ENCODE peak calls at places on chromosomes 13 and 19, in five cellular contexts. X, Y, Z, W and U are unnamed samples.

GRCh38 chr19:3480383-3481091 is at the start of gene SMIM24:
- DNase-seq in X (no peak), W (no peak), Z (no peak), Y (no peak), U (no peak)

GRCh38 chr19:18340990-18341868 is 831 bp downstream of the PGPEP1 start:
- DNase-seq in W (peak), Y (no peak), X (no peak), Z (peak), U (peak)

GRCh38 chr13:114148521-114148855 is 16.1 kb upstream of the RASA3 start:
- DNase-seq in Z (peak), X (no peak), W (no peak), Y (no peak), U (no peak)

GRCh38 chr19:53961523-53962345 is 1.0 kb upstream of the CACNG8 start:
- DNase-seq in X (no peak), Y (no peak), W (no peak), Z (no peak), U (no peak)

GRCh38 chr13:44013666-44014291 is 134.1 kb downstream of the LACC1 start:
- DNase-seq in W (no peak), Y (no peak), X (peak), Z (no peak), U (peak)

GRCh38 chr19:35695895-35696422 is 8.4 kb upstream of the ZBTB32 start:
- DNase-seq in Y (no peak), W (no peak), Z (no peak), X (no peak), U (no peak)

GRCh38 chr19:17686592-17687042 is 1.5 kb downstream of the UNC13A start:
- DNase-seq in Y (peak), W (no peak), X (no peak), Z (peak), U (no peak)

GRCh38 chr19:18763674-18764590 is 27.2 kb downstream of the COMP start:
- DNase-seq in W (no peak), Z (no peak), Y (no peak), X (peak), U (peak)

GRCh38 chr19:19488041-19488874 is 27.1 kb downstream of the TSSK6 start:
- DNase-seq in Z (peak), W (no peak), X (no peak), Y (no peak), U (no peak)

GRCh38 chr13:87089391-87089790 is 581.8 kb upstream of the SLITRK5 start:
- DNase-seq in Z (no peak), X (peak), W (no peak), Y (no peak), U (peak)

GRCh38 chr13:41788552-41788951 is 172.4 kb downstream of the VWA8 start:
- DNase-seq in W (no peak), Z (peak), Y (no peak), X (no peak), U (no peak)

GRCh38 chr19:55156202-55157063 is 1.1 kb downstream of the TNNI3 start:
- DNase-seq in W (no peak), Z (no peak), Y (peak), X (no peak), U (no peak)

GRCh38 chr13:103878891-103879605 is 812.8 kb upstream of the SLC10A2 start:
- DNase-seq in W (no peak), Z (no peak), X (no peak), Y (no peak), U (no peak)

GRCh38 chr19:46076951-46077814 is 36.4 kb upstream of the IGFL4 start:
- DNase-seq in W (peak), X (no peak), Z (peak), Y (peak), U (peak)

GRCh38 chr19:18650468-18651001 is 13.7 kb downstream of the KLHL26 start:
- DNase-seq in X (peak), W (peak), Y (no peak), Z (no peak), U (peak)

GRCh38 chr19:7856679-7857663 is 17.2 kb downstream of the PRR36 start:
- DNase-seq in Z (no peak), Y (no peak), W (no peak), X (no peak), U (no peak)

GRCh38 chr13:37089495-37089894 is 16.0 kb downstream of the CSNK1A1L start:
- DNase-seq in Y (no peak), W (no peak), X (no peak), Z (no peak), U (no peak)

GRCh38 chr13:99859178-99860177 is 112.1 kb downstream of the ZIC5 start:
- DNase-seq in W (no peak), Z (no peak), Y (no peak), X (no peak), U (no peak)

GRCh38 chr13:80524447-80525215 is 183.7 kb upstream of the SPRY2 start:
- DNase-seq in X (no peak), Y (no peak), W (no peak), Z (no peak), U (no peak)

GRCh38 chr19:41232686-41233085 is 13.7 kb downstream of the AXL start:
- DNase-seq in X (no peak), Y (no peak), Z (no peak), W (no peak), U (no peak)

GRCh38 chr19:54273811-54274210 is 7.1 kb downstream of the LILRB2 start:
- DNase-seq in W (no peak), X (no peak), Y (no peak), Z (no peak), U (no peak)

GRCh38 chr13:28128030-28128429 is 10.3 kb upstream of the PAN3 start:
- DNase-seq in Y (no peak), Z (no peak), W (no peak), X (no peak), U (no peak)

GRCh38 chr13:23411220-23411619 is 22.3 kb downstream of the SACS start:
- DNase-seq in Z (no peak), W (no peak), Y (no peak), X (no peak), U (no peak)

GRCh38 chr13:71254384-71254783 is 612.6 kb downstream of the DACH1 start:
- DNase-seq in W (no peak), X (no peak), Y (no peak), Z (no peak), U (no peak)

GRCh38 chr13:98324105-98324504 is 147.0 kb upstream of the RNF113B start:
- DNase-seq in Y (no peak), X (no peak), Z (no peak), W (no peak), U (peak)

GRCh38 chr19:30425885-30426838 is 54.0 kb downstream of the ZNF536 start:
- DNase-seq in W (no peak), Z (no peak), X (no peak), Y (no peak), U (no peak)

GRCh38 chr13:80371840-80372509 is 31.0 kb upstream of the SPRY2 start:
- DNase-seq in Z (no peak), X (no peak), Y (no peak), W (no peak), U (no peak)

DNA sequence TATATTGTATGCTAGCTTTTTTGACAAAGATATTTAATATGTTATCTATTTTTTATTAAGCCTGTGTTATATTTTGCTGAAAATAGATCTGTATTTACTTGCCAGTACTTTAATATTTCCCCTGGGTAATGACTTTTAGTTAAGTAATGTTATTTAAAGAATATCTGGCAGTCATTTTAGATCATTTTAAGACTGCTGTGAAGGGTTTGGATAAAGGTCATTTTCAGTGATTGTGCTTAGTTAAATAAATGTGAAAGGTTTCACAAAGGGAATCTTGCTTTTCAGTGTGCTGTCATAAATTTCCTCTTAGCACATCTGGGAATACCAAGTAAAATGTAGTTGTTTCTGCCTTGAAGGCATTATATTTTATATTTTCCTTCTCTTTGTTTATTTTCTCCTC is 88.0 kb downstream of the MAB21L1 start:
- DNase-seq in W (no peak), X (no peak), Y (no peak), Z (no peak), U (peak)
- H3K4me3 ChIP-seq in W (no peak), X (no peak), Y (no peak), Z (no peak), U (no peak)

GRCh38 chr19:14649020-14649419 is 25.6 kb downstream of the ADGRE3 start:
- DNase-seq in X (no peak), Z (no peak), Y (no peak), W (no peak), U (no peak)

GRCh38 chr19:14650161-14650560 is 24.5 kb downstream of the ADGRE3 start:
- DNase-seq in Y (no peak), W (no peak), X (no peak), Z (no peak), U (no peak)

DNA sequence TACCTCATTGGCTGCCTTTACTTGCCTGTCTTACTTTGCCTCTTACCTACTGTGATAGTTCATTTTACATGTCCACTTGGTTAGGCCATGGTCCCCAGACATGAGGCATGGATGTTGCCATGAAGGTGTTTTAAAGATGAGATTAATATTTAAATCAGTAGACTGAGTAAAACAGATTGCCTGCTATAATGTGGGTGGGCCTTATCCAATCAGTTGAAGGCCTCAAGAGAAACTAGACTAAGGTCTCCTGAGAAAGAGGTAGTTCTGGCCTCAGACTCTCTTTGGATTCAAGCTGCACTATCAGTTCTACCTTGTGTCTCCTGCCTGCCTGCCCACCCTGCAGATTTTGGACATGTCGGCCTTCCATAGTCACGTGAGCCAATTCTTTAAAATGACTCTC is 26.1 kb downstream of the ADGRE3 start:
- DNase-seq in X (no peak), Z (no peak), Y (no peak), W (no peak), U (no peak)
- H3K4me3 ChIP-seq in X (no peak), Z (no peak), Y (no peak), W (no peak), U (no peak)

DNA sequence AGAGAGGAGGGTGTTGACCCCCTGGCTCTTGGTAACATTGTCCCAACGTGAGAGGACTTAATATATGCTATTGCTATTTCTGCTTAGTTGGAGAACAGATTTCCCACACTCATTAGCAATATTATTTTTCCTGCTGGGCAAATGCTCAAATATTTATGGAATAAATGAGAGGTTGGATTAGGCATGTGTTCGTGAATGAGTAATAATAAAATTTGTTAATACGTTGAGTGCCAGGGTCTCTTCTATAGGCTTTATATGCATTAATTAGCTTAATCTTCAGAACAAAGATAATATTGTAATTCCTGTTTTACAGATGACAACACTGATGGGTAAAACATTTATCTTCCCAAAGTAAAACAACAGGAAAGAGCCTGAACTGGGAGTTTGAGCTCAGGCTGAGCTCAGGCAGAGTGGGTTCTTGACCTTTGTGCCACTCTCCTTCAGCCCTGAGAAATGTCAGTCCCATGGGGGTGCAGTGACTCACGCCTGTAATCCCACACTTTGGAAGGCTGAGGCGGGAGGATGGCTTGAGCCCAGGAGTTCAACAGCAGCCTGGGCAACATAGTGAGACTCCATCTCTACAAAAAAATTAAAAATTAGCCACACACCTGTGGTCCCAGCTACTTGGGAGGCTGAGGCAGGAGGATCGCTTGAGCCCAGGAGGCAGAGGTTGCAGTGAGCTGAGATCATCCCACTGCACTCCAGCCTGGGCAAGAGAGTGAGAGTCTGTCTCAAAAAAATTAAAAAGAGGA is 1.2 kb downstream of the ZNF233 start:
- DNase-seq in Z (no peak), W (no peak), X (no peak), Y (no peak), U (no peak)
- H3K4me3 ChIP-seq in Z (no peak), W (no peak), X (no peak), Y (no peak), U (no peak)

GRCh38 chr19:29293736-29294342 is 80.9 kb upstream of the UQCRFS1 start:
- DNase-seq in W (no peak), Y (no peak), X (no peak), Z (peak), U (peak)
- H3K4me3 ChIP-seq in W (no peak), Y (no peak), X (no peak), Z (no peak), U (no peak)

DNA sequence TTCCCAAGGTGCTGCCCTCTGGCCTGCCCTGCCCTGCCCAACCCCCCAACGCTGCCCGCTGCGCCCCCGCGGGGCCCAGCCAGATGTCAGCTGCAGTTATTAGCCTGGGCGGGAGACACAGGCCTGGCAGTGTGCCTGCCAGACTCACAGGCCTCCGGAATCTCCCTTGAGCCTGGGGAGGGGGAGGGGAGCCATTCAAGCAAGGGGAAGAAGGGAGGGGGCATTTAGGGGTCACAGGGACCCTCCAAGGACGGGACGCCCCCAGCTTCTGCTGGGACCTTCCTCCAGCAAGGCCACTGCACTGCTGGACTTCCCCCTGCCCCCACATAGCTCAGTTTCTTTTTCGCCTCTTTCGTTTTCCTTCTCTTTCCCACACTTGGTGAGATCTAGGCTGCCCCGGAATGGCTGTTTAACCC is 2.6 kb upstream of the JUNB start:
- DNase-seq in W (peak), Z (peak), X (no peak), Y (no peak), U (peak)
- H3K4me3 ChIP-seq in W (peak), Z (peak), X (peak), Y (peak), U (peak)

GRCh38 chr19:1286859-1287621 is 1.4 kb downstream of the EFNA2 start:
- DNase-seq in Y (no peak), W (no peak), Z (no peak), X (no peak), U (no peak)

GRCh38 chr19:1284979-1285736 is 515 bp upstream of the EFNA2 start:
- DNase-seq in Y (no peak), W (no peak), Z (no peak), X (no peak), U (no peak)

GRCh38 chr19:1285737-1286360 is at the start of gene EFNA2:
- DNase-seq in W (no peak), X (no peak), Y (no peak), Z (no peak), U (no peak)

GRCh38 chr19:1287622-1288527 is 2.2 kb downstream of the EFNA2 start:
- DNase-seq in W (no peak), Z (no peak), Y (no peak), X (no peak), U (no peak)

DNA sequence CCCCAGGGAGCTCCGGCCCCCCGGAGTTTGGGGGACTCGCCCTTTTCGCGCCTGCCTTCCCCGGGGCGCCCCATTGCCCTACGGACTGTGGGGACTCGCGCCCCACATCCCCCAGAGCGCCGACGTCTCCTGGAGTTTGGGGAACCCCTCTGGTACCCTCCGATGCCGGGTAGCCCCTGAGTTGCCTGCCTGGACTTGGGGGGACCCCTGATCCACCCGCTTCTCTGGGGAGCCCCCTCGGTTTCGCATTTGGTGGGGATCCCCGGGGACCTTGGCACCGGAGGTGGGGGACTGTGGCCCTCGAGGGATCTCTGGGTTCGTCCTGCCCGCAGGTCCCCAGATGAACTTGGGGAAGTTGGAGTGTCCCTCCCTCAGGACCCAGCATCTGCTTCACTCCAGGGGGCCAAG is 782 bp downstream of the EFNA2 start:
- DNase-seq in Z (no peak), Y (no peak), W (no peak), X (no peak), U (no peak)
- H3K4me3 ChIP-seq in Z (no peak), Y (peak), W (no peak), X (no peak), U (no peak)

DNA sequence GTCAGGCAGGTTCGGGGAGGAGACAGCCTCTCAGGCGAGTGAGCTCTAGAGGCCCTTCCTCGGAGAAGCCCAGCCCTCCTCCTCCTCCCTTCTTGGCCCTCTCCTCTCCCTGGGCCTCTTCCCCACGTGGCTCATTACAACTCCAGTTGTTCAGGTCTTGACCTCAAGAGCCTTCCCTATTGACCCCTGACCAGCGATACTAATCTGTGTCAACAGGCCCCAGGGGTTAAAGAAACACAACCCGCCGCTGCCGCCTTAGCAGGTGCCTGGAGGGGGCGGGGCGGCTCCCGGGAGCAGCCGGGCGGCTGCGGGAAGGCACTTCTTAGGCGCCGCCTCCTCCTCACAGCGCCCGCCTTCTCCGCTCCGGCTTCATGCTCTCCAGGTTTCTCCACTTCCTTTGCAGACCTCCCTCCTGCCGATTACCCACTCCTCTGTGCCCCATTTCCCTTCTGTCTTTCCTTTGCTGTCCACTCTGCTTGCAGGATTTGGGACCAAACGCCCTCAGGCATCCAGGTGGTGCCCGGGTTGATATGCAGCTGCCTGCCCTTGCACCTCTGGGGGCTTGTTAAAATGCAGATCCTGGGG is 51.0 kb downstream of the LYL1 start:
- DNase-seq in Y (no peak), W (peak), Z (peak), X (no peak), U (no peak)
- H3K4me3 ChIP-seq in Y (no peak), W (peak), Z (no peak), X (no peak), U (no peak)

GRCh38 chr19:2318923-2319322 is 9.5 kb downstream of the LSM7 start:
- DNase-seq in Y (no peak), Z (no peak), X (no peak), W (no peak), U (no peak)
- H3K4me3 ChIP-seq in Y (no peak), Z (no peak), X (no peak), W (no peak), U (no peak)